ENCODE peak calls at places on chromosome 7, in ten cellular contexts. S is central memory CD4-positive, alpha-beta T cell; L is natural killer cell; X is IMR-90; N is fibroblast of mammary gland; V is endothelial cell; R is Calu3; T is stimulated activated CD8-positive, alpha-beta memory T cell treated with anti-CD3 and anti-CD28 coated beads, Interleukin-12 subunit alpha, Interleukin-12 subunit beta, amount 100 ng/mL, for 4 hours; Z is NCI-H748 treated with DMSO at 0.1 percent for 48 hours; M is iPS-NIHi11. C is an unnamed sample.

GRCh38 chr7:90931996-90932912 is 332.0 kb upstream of the FZD1 start:
- DNase-seq in L (no peak), S (no peak), Z (no peak), M (no peak), T (no peak), R (no peak), V (no peak), X (no peak), N (peak; percentile 13), C (no peak)

GRCh38 chr7:155356323-155357105 is 58.8 kb downstream of the INSIG1 start:
- DNase-seq in L (no peak), Z (peak; percentile 21), N (no peak), R (peak; percentile 66), X (no peak), V (peak; percentile 57), M (peak; percentile 67), S (no peak), T (no peak), C (peak; percentile 14)

GRCh38 chr7:130071701-130072622 is 1.6 kb downstream of the KLHDC10 start:
- DNase-seq in M (peak; percentile 72), S (peak; percentile 62), N (peak; percentile 91), T (peak; percentile 17), R (peak; percentile 69), Z (peak; percentile 85), X (peak; percentile 90), V (peak; percentile 67), L (peak; percentile 38), C (peak; percentile 74)

GRCh38 chr7:18693401-18693800 is 197.9 kb downstream of the HDAC9 start:
- DNase-seq in L (no peak), S (no peak), N (peak; percentile 94), X (peak; percentile 89), M (peak; percentile 40), R (peak; percentile 16), V (peak; percentile 9), T (no peak), Z (no peak), C (peak; percentile 23)

GRCh38 chr7:20393021-20394015 is 62.6 kb downstream of the ITGB8 start:
- DNase-seq in N (no peak), T (no peak), Z (no peak), S (no peak), R (peak; percentile 39), X (no peak), V (no peak), L (no peak), M (no peak), C (no peak)

GRCh38 chr7:45178241-45179225 is 20.9 kb downstream of the RAMP3 start:
- DNase-seq in Z (no peak), M (peak; percentile 55), L (no peak), T (no peak), X (no peak), N (no peak), R (peak; percentile 35), V (no peak), S (no peak), C (no peak)

GRCh38 chr7:100745184-100745583 is 11.8 kb downstream of the ZAN start:
- DNase-seq in L (no peak), M (peak; percentile 52), Z (no peak), T (no peak), N (peak; percentile 64), S (no peak), R (no peak), X (peak; percentile 53), V (no peak), C (no peak)

GRCh38 chr7:123367508-123368122 is 166.8 kb downstream of the IQUB start:
- DNase-seq in N (peak; percentile 63), L (no peak), V (peak; percentile 40), T (no peak), Z (peak; percentile 24), M (peak; percentile 67), R (peak; percentile 24), S (no peak), X (no peak), C (peak; percentile 41)

GRCh38 chr7:36755484-36755883 is 31.2 kb upstream of the AOAH start:
- DNase-seq in R (no peak), T (no peak), S (no peak), V (no peak), N (no peak), X (no peak), L (no peak), M (no peak), Z (no peak), C (no peak)

GRCh38 chr7:69871213-69871885 is 273.1 kb downstream of the AUTS2 start:
- DNase-seq in Z (no peak), R (no peak), N (peak; percentile 91), M (no peak), T (no peak), L (no peak), V (no peak), S (no peak), X (peak; percentile 36), C (no peak)

GRCh38 chr7:83178066-83178465 is 15.4 kb upstream of the PCLO start:
- DNase-seq in Z (no peak), V (no peak), S (no peak), N (no peak), X (no peak), R (no peak), L (no peak), M (no peak), T (no peak), C (no peak)

GRCh38 chr7:66960192-66960591 is 35.2 kb downstream of the SBDS start:
- DNase-seq in N (no peak), Z (no peak), X (no peak), T (no peak), L (no peak), R (no peak), S (no peak), M (no peak), V (no peak), C (no peak)

GRCh38 chr7:118642396-118642795 is 417.9 kb downstream of the ANKRD7 start:
- DNase-seq in T (no peak), R (no peak), X (no peak), M (no peak), V (no peak), Z (no peak), N (no peak), S (no peak), L (no peak), C (no peak)

GRCh38 chr7:128827248-128827958 is 2.8 kb upstream of the FLNC start:
- DNase-seq in N (peak; percentile 96), S (no peak), X (peak; percentile 83), M (no peak), V (no peak), R (no peak), Z (no peak), L (no peak), T (no peak), C (no peak)

GRCh38 chr7:88614736-88615135 is 144.8 kb upstream of the ZNF804B start:
- DNase-seq in T (no peak), V (no peak), N (no peak), Z (no peak), R (no peak), M (no peak), L (no peak), X (no peak), S (no peak), C (no peak)

GRCh38 chr7:151608031-151608551 is 88.4 kb upstream of the RHEB start:
- DNase-seq in R (no peak), S (no peak), L (no peak), Z (no peak), M (no peak), N (no peak), X (no peak), V (no peak), T (no peak), C (peak; percentile 15)

GRCh38 chr7:12594122-12594897 is 23.8 kb downstream of the SCIN start:
- DNase-seq in N (peak; percentile 25), V (no peak), L (no peak), X (peak; percentile 6), M (no peak), R (no peak), Z (no peak), S (no peak), T (no peak), C (no peak)

GRCh38 chr7:137032436-137032835 is 164.0 kb downstream of the CHRM2 start:
- DNase-seq in M (no peak), Z (no peak), R (no peak), L (no peak), S (no peak), N (no peak), V (no peak), T (no peak), X (peak; percentile 18), C (no peak)

GRCh38 chr7:16915405-16915804 is 33.6 kb upstream of the AGR3 start:
- DNase-seq in M (no peak), R (peak; percentile 73), Z (no peak), T (no peak), X (peak; percentile 91), V (no peak), L (no peak), N (peak; percentile 93), S (no peak), C (no peak)

GRCh38 chr7:11163220-11163619 is 189.5 kb downstream of the PHF14 start:
- DNase-seq in T (no peak), M (no peak), X (no peak), R (no peak), Z (no peak), S (no peak), N (no peak), V (no peak), L (no peak), C (no peak)

GRCh38 chr7:128190051-128190640 is 50.9 kb upstream of the LEP start:
- DNase-seq in V (no peak), M (no peak), Z (no peak), N (no peak), L (no peak), X (no peak), S (no peak), T (no peak), R (no peak), C (no peak)

GRCh38 chr7:28106316-28106957 is 74.2 kb downstream of the JAZF1 start:
- DNase-seq in T (no peak), S (no peak), Z (peak; percentile 71), M (no peak), R (no peak), L (no peak), X (peak; percentile 93), V (no peak), N (peak; percentile 78), C (no peak)

C was measured in HAP-1.